ENCODE peak calls at places on chromosomes 12 and 14, in eight cellular contexts. One of them, this sample, is unnamed.

GRCh38 chr12:104354868-104355570 is 51.5 kb downstream of the EID3 start:
- DNase-seq in aorta: no peak
- DNase-seq in pancreas: no peak
- DNase-seq in GM23248: no peak
- DNase-seq in CD8-positive, alpha-beta T cell: no peak
- DNase-seq in stomach: no peak
- DNase-seq in small intestine: no peak
- DNase-seq in iPS DF 6.9: no peak
- DNase-seq in this sample: no peak

GRCh38 chr12:43210437-43211197 is 341.4 kb downstream of the ADAMTS20 start:
- DNase-seq in aorta: no peak
- DNase-seq in pancreas: no peak
- DNase-seq in GM23248: peak; percentile 82
- DNase-seq in CD8-positive, alpha-beta T cell: no peak
- DNase-seq in stomach: no peak
- DNase-seq in small intestine: no peak
- DNase-seq in iPS DF 6.9: no peak
- DNase-seq in this sample: no peak

GRCh38 chr14:76918751-76919421 is 92.7 kb downstream of the LRRC74A start:
- DNase-seq in aorta: peak; percentile 98
- DNase-seq in pancreas: peak; percentile 92
- DNase-seq in GM23248: peak; percentile 99
- DNase-seq in CD8-positive, alpha-beta T cell: no peak
- DNase-seq in stomach: peak; percentile 97
- DNase-seq in small intestine: peak; percentile 83
- DNase-seq in iPS DF 6.9: no peak
- DNase-seq in this sample: no peak

GRCh38 chr12:54207539-54208267 is 18.9 kb upstream of the SMUG1 start:
- DNase-seq in aorta: peak; percentile 94
- DNase-seq in pancreas: peak; percentile 91
- DNase-seq in GM23248: peak; percentile 70
- DNase-seq in CD8-positive, alpha-beta T cell: peak; percentile 58
- DNase-seq in stomach: peak; percentile 85
- DNase-seq in small intestine: peak; percentile 58
- DNase-seq in iPS DF 6.9: peak; percentile 86
- DNase-seq in this sample: peak; percentile 55

GRCh38 chr12:121009744-121010143 is 6.5 kb downstream of the C12orf43 start:
- DNase-seq in aorta: no peak
- DNase-seq in pancreas: no peak
- DNase-seq in GM23248: peak; percentile 50
- DNase-seq in CD8-positive, alpha-beta T cell: no peak
- DNase-seq in stomach: peak; percentile 76
- DNase-seq in small intestine: peak; percentile 87
- DNase-seq in iPS DF 6.9: no peak
- DNase-seq in this sample: no peak

GRCh38 chr12:52076811-52077210 is 2.7 kb upstream of the SMIM41 start:
- DNase-seq in aorta: peak; percentile 49
- DNase-seq in pancreas: peak; percentile 43
- DNase-seq in GM23248: no peak
- DNase-seq in CD8-positive, alpha-beta T cell: no peak
- DNase-seq in stomach: no peak
- DNase-seq in small intestine: no peak
- DNase-seq in iPS DF 6.9: no peak
- DNase-seq in this sample: no peak

GRCh38 chr14:33891700-33892099 is 59.2 kb downstream of the EGLN3 start:
- DNase-seq in aorta: no peak
- DNase-seq in pancreas: no peak
- DNase-seq in GM23248: no peak
- DNase-seq in CD8-positive, alpha-beta T cell: no peak
- DNase-seq in stomach: no peak
- DNase-seq in small intestine: peak; percentile 25
- DNase-seq in iPS DF 6.9: no peak
- DNase-seq in this sample: no peak

GRCh38 chr14:52463375-52463774 is 88.9 kb downstream of the TXNDC16 start:
- DNase-seq in aorta: no peak
- DNase-seq in pancreas: no peak
- DNase-seq in GM23248: no peak
- DNase-seq in CD8-positive, alpha-beta T cell: no peak
- DNase-seq in stomach: no peak
- DNase-seq in small intestine: no peak
- DNase-seq in iPS DF 6.9: no peak
- DNase-seq in this sample: no peak

GRCh38 chr12:19970116-19970515 is 398.2 kb upstream of the PDE3A start:
- DNase-seq in aorta: no peak
- DNase-seq in pancreas: no peak
- DNase-seq in GM23248: peak; percentile 72
- DNase-seq in CD8-positive, alpha-beta T cell: no peak
- DNase-seq in stomach: no peak
- DNase-seq in small intestine: no peak
- DNase-seq in iPS DF 6.9: no peak
- DNase-seq in this sample: no peak

GRCh38 chr12:124024263-124024678 is 51.3 kb downstream of the ZNF664 start:
- DNase-seq in aorta: no peak
- DNase-seq in pancreas: no peak
- DNase-seq in GM23248: peak; percentile 77
- DNase-seq in CD8-positive, alpha-beta T cell: no peak
- DNase-seq in stomach: no peak
- DNase-seq in small intestine: no peak
- DNase-seq in iPS DF 6.9: no peak
- DNase-seq in this sample: no peak

GRCh38 chr14:101907619-101908018 is 56.8 kb upstream of the DYNC1H1 start:
- DNase-seq in aorta: no peak
- DNase-seq in pancreas: no peak
- DNase-seq in GM23248: no peak
- DNase-seq in CD8-positive, alpha-beta T cell: no peak
- DNase-seq in stomach: no peak
- DNase-seq in small intestine: no peak
- DNase-seq in iPS DF 6.9: no peak
- DNase-seq in this sample: no peak

GRCh38 chr14:49972840-49973239 is 80.0 kb downstream of the ARF6 start:
- DNase-seq in aorta: no peak
- DNase-seq in pancreas: no peak
- DNase-seq in GM23248: peak; percentile 96
- DNase-seq in CD8-positive, alpha-beta T cell: no peak
- DNase-seq in stomach: peak; percentile 36
- DNase-seq in small intestine: peak; percentile 85
- DNase-seq in iPS DF 6.9: no peak
- DNase-seq in this sample: no peak

GRCh38 chr14:55500219-55500701 is 59.8 kb upstream of the TBPL2 start:
- DNase-seq in aorta: no peak
- DNase-seq in pancreas: no peak
- DNase-seq in GM23248: no peak
- DNase-seq in CD8-positive, alpha-beta T cell: no peak
- DNase-seq in stomach: no peak
- DNase-seq in small intestine: peak; percentile 9
- DNase-seq in iPS DF 6.9: no peak
- DNase-seq in this sample: no peak

GRCh38 chr12:24902521-24903304 is 46.2 kb downstream of the BCAT1 start:
- DNase-seq in aorta: peak; percentile 80
- DNase-seq in pancreas: peak; percentile 61
- DNase-seq in GM23248: peak; percentile 67
- DNase-seq in CD8-positive, alpha-beta T cell: no peak
- DNase-seq in stomach: no peak
- DNase-seq in small intestine: no peak
- DNase-seq in iPS DF 6.9: no peak
- DNase-seq in this sample: no peak

DNA sequence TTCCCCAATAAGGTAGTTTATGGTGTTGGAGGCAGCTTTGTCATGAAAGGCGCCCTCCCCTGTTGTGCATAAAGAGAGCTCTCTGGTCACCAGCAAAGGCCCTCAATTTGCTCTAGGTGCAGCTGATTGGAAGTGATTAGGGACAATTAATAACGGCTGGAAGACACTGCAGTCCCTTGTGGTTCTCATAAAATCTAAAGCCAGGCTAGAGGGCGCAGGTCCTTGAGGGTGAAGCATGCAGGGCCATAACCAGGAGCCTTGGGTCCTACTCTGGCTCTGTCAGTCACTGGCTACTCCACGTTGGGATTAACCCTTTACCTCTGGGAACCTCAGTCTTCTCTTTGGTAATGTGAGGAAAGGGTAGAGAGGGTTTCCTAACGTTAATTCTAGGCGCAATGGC is 1.9 kb downstream of the DAAM1 start:
- DNase-seq in aorta: no peak
- DNase-seq in pancreas: no peak
- DNase-seq in GM23248: peak; percentile 55
- DNase-seq in CD8-positive, alpha-beta T cell: no peak
- DNase-seq in stomach: no peak
- DNase-seq in small intestine: no peak
- DNase-seq in iPS DF 6.9: no peak
- DNase-seq in this sample: no peak
- H3K27ac ChIP-seq in aorta: peak overlapping the region; percentile 61
- H3K27ac ChIP-seq in pancreas: peak overlapping the region; percentile 98
- H3K27ac ChIP-seq in GM23248: peak overlapping the region; percentile 82
- H3K27ac ChIP-seq in CD8-positive, alpha-beta T cell: peak overlapping the region; percentile 76
- H3K27ac ChIP-seq in stomach: peak overlapping the region; percentile 97
- H3K27ac ChIP-seq in small intestine: no peak overlapping the region
- H3K27ac ChIP-seq in iPS DF 6.9: no peak overlapping the region
- H3K27ac ChIP-seq in this sample: peak overlapping the region; percentile 89

DNA sequence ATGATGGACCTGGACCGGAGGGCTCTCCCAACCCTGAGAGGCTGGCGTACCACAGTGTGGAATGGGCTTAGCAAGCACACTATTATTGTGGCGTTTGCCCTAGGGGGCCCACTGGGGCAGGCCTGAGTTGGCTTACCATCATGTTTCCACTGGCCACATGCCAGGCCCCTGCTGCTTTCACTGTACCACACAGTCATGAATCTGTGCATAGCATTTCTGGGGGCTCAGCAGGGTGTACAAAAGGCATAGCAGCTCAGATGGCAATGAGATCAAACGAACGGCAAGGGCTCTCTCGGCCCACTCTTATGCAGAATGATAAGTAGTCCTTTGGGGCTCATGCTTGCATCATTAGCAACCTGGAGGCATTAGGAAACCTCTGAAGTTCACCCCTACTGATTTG is 137.0 kb upstream of the HIF1A start:
- DNase-seq in aorta: no peak
- DNase-seq in pancreas: no peak
- DNase-seq in GM23248: no peak
- DNase-seq in CD8-positive, alpha-beta T cell: no peak
- DNase-seq in stomach: no peak
- DNase-seq in small intestine: no peak
- DNase-seq in iPS DF 6.9: no peak
- DNase-seq in this sample: no peak
- H3K4me1 ChIP-seq in aorta: peaks cover 2% of the 10 kb centered on the region
- H3K4me1 ChIP-seq in pancreas: peaks cover 61% of the 10 kb centered on the region
- H3K4me1 ChIP-seq in GM23248: peaks cover 67% of the 10 kb centered on the region
- H3K4me1 ChIP-seq in CD8-positive, alpha-beta T cell: no peaks in the 10 kb centered on the region
- H3K4me1 ChIP-seq in stomach: peaks cover 45% of the 10 kb centered on the region
- H3K4me1 ChIP-seq in small intestine: peaks cover 5% of the 10 kb centered on the region
- H3K4me1 ChIP-seq in iPS DF 6.9: peaks cover 3% of the 10 kb centered on the region
- H3K4me1 ChIP-seq in this sample: peaks cover 8% of the 10 kb centered on the region

GRCh38 chr14:74613211-74613914 is 1.3 kb upstream of the LTBP2 start:
- DNase-seq in aorta: no peak
- DNase-seq in pancreas: no peak
- DNase-seq in GM23248: no peak
- DNase-seq in CD8-positive, alpha-beta T cell: no peak
- DNase-seq in stomach: no peak
- DNase-seq in small intestine: no peak
- DNase-seq in iPS DF 6.9: no peak
- DNase-seq in this sample: no peak

GRCh38 chr14:74614508-74615495 is 2.8 kb upstream of the LTBP2 start:
- DNase-seq in aorta: no peak
- DNase-seq in pancreas: no peak
- DNase-seq in GM23248: peak; percentile 64
- DNase-seq in CD8-positive, alpha-beta T cell: no peak
- DNase-seq in stomach: no peak
- DNase-seq in small intestine: no peak
- DNase-seq in iPS DF 6.9: no peak
- DNase-seq in this sample: no peak

GRCh38 chr14:74616507-74616906 is 4.5 kb upstream of the LTBP2 start:
- DNase-seq in aorta: peak; percentile 87
- DNase-seq in pancreas: no peak
- DNase-seq in GM23248: peak; percentile 96
- DNase-seq in CD8-positive, alpha-beta T cell: no peak
- DNase-seq in stomach: no peak
- DNase-seq in small intestine: peak; percentile 36
- DNase-seq in iPS DF 6.9: no peak
- DNase-seq in this sample: no peak

GRCh38 chr14:74616996-74617700 is 5.1 kb upstream of the LTBP2 start:
- DNase-seq in aorta: no peak
- DNase-seq in pancreas: no peak
- DNase-seq in GM23248: peak; percentile 61
- DNase-seq in CD8-positive, alpha-beta T cell: no peak
- DNase-seq in stomach: no peak
- DNase-seq in small intestine: no peak
- DNase-seq in iPS DF 6.9: no peak
- DNase-seq in this sample: no peak

DNA sequence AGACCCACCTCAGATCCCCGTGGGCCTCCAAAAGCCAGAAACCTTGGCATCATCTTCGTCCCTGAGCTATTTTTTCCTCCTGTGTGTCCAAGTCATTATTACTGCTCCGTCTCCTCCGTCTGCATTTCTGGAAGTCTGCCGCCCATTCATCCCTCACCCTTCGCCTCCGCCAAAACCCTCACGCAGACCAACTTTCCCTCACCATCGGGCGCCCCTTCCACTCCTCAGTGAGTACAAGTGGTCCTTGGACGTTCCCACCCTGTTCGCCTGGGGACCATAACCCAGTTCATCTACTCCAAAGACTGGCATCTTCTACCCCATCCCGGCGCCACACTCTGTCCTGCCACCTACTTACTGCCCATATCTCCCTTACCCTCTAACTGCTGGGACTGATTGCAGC is 3.7 kb upstream of the LTBP2 start:
- DNase-seq in aorta: no peak
- DNase-seq in pancreas: no peak
- DNase-seq in GM23248: peak; percentile 49
- DNase-seq in CD8-positive, alpha-beta T cell: no peak
- DNase-seq in stomach: no peak
- DNase-seq in small intestine: no peak
- DNase-seq in iPS DF 6.9: no peak
- DNase-seq in this sample: no peak
- H3K4me3 ChIP-seq in aorta: no peak overlapping the region
- H3K4me3 ChIP-seq in pancreas: no peak overlapping the region
- H3K4me3 ChIP-seq in GM23248: peak overlapping the region; percentile 67
- H3K4me3 ChIP-seq in CD8-positive, alpha-beta T cell: no peak overlapping the region
- H3K4me3 ChIP-seq in stomach: no peak overlapping the region
- H3K4me3 ChIP-seq in small intestine: no peak overlapping the region
- H3K4me3 ChIP-seq in iPS DF 6.9: no peak overlapping the region
- H3K4me3 ChIP-seq in this sample: no peak overlapping the region

DNA sequence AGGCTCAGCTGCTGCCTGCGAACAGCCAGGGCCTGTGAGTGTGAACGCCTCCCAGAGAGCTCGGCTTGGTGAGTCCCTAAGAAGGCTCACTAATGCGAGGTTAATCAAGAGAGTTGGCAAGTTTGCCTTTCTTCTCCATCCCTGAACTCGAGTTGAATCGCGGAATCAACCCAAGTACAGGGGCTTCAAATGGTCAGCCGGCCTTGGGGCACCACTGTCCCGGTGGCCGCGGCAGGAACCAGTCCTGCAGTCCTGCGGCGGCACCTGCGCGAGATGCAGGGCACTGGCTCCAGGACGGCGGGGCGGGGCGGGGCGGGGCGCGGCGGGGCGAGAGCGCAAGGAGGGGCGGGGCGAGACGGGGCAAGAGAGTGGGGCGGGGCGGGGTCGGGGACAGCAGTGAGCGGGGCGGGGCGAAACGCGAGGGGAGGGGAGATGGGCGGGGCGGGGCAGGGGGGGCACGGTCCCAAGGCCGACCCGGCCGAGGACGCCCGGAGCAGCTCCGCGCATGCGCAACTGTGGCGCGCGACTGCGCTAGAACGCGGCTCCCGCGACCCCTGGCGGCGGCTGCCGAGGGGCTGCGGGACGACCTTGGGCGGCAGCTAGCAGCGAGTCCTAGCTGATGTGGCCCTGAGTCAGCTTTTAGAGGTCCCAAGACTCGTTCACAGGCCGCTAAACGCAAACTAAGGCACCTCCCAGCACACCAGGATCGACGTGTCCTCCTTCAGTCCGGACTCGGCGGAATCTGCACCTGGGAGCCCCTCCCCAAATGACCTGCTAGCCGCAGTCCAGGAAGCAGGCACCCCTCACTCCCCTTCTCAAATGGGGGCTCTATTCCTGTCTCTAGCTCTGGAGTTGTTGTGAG is 58.0 kb downstream of the TTC7B start:
- DNase-seq in aorta: peak; percentile 98
- DNase-seq in pancreas: peak; percentile 99
- DNase-seq in GM23248: peak; percentile 96
- DNase-seq in CD8-positive, alpha-beta T cell: peak; percentile 89
- DNase-seq in stomach: peak; percentile 95
- DNase-seq in small intestine: peak; percentile 91
- DNase-seq in iPS DF 6.9: peak; percentile 85
- DNase-seq in this sample: peak; percentile 93
- H3K27ac ChIP-seq in aorta: peak overlapping the region; percentile 92
- H3K27ac ChIP-seq in pancreas: peak overlapping the region; percentile 32
- H3K27ac ChIP-seq in GM23248: peak overlapping the region; percentile 81
- H3K27ac ChIP-seq in CD8-positive, alpha-beta T cell: peak overlapping the region; percentile 54
- H3K27ac ChIP-seq in stomach: peak overlapping the region; percentile 93
- H3K27ac ChIP-seq in small intestine: peak overlapping the region; percentile 71
- H3K27ac ChIP-seq in iPS DF 6.9: no peak overlapping the region
- H3K27ac ChIP-seq in this sample: peak overlapping the region; percentile 68

This sample was measured in effector memory CD4-positive, alpha-beta T cell.